ENCODE peak calls at places on chromosomes 12 and 14, in six cellular contexts. E is thoracic aorta, L is bronchial epithelial cell, X is heart right ventricle, B is Panc1, G is GM23248. Z is an unnamed sample.

GRCh38 chr12:15701212-15701611 is 88.0 kb downstream of the EPS8 start:
- DNase-seq in E (no peak), L (peak), X (no peak), B (no peak), G (peak), Z (no peak)

GRCh38 chr14:54108481-54109471 is 152.2 kb upstream of the BMP4 start:
- DNase-seq in E (no peak), L (peak), X (no peak), B (no peak), G (peak), Z (no peak)

GRCh38 chr12:57430117-57430930 is 519 bp downstream of the R3HDM2 start:
- DNase-seq in E (no peak), L (peak), X (peak), B (no peak), G (peak), Z (no peak)

GRCh38 chr14:44895716-44896115 is 66.0 kb downstream of the KLHL28 start:
- DNase-seq in E (no peak), L (peak), X (no peak), B (no peak), G (peak), Z (peak)

GRCh38 chr14:74465335-74465734 is 27.8 kb downstream of the NPC2 start:
- DNase-seq in E (no peak), L (no peak), X (no peak), B (no peak), G (no peak), Z (no peak)

GRCh38 chr12:42156232-42156631 is 11.6 kb upstream of the GXYLT1 start:
- DNase-seq in E (no peak), L (no peak), X (no peak), B (no peak), G (no peak), Z (no peak)

GRCh38 chr14:20988717-20989116 is 1.1 kb upstream of the METTL17 start:
- DNase-seq in E (no peak), L (no peak), X (no peak), B (no peak), G (peak), Z (no peak)

GRCh38 chr12:99131761-99132199 is 486.7 kb downstream of the APAF1 start:
- DNase-seq in E (no peak), L (no peak), X (peak), B (no peak), G (peak), Z (no peak)

GRCh38 chr12:101908395-101908794 is 31.0 kb downstream of the DRAM1 start:
- DNase-seq in E (no peak), L (peak), X (no peak), B (no peak), G (no peak), Z (no peak)

GRCh38 chr14:92917041-92917940 is 5.7 kb upstream of the CHGA start:
- DNase-seq in E (no peak), L (no peak), X (no peak), B (no peak), G (no peak), Z (peak)

GRCh38 chr12:30939234-30939633 is 12.7 kb downstream of the TSPAN11 start:
- DNase-seq in E (no peak), L (no peak), X (no peak), B (no peak), G (no peak), Z (no peak)

GRCh38 chr12:126051611-126052107 is 986.4 kb downstream of the AACS start:
- DNase-seq in E (no peak), L (peak), X (no peak), B (no peak), G (peak), Z (no peak)

GRCh38 chr12:89353823-89354629 is 1.7 kb upstream of the DUSP6 start:
- DNase-seq in E (no peak), L (peak), X (peak), B (no peak), G (peak), Z (peak)

GRCh38 chr12:41514050-41514449 is 325.9 kb downstream of the PDZRN4 start:
- DNase-seq in E (no peak), L (no peak), X (no peak), B (no peak), G (no peak), Z (no peak)

GRCh38 chr14:91911474-91912032 is 35.9 kb downstream of the FBLN5 start:
- DNase-seq in E (no peak), L (peak), X (no peak), B (no peak), G (peak), Z (peak)

GRCh38 chr14:74133833-74134481 is 49.2 kb downstream of the LIN52 start:
- DNase-seq in E (no peak), L (no peak), X (no peak), B (no peak), G (no peak), Z (no peak)

GRCh38 chr12:27709932-27710591 is 570 bp upstream of the MRPS35 start:
- DNase-seq in E (no peak), L (peak), X (no peak), B (peak), G (peak), Z (peak)

GRCh38 chr14:94395900-94396574 is 7.6 kb upstream of the SERPINA1 start:
- DNase-seq in E (no peak), L (no peak), X (no peak), B (no peak), G (no peak), Z (no peak)

GRCh38 chr12:92493816-92494215 is 209.0 kb upstream of the PLEKHG7 start:
- DNase-seq in E (no peak), L (no peak), X (no peak), B (no peak), G (peak), Z (peak)

GRCh38 chr14:100665518-100666032 is 61.1 kb upstream of the DLK1 start:
- DNase-seq in E (no peak), L (peak), X (no peak), B (no peak), G (peak), Z (peak)

GRCh38 chr12:108858399-108859074 is 1.2 kb upstream of the SSH1 start:
- DNase-seq in E (no peak), L (no peak), X (no peak), B (no peak), G (peak), Z (no peak)

GRCh38 chr12:112361271-112361670 is 21.0 kb downstream of the HECTD4 start:
- DNase-seq in E (no peak), L (no peak), X (no peak), B (no peak), G (no peak), Z (no peak)

GRCh38 chr12:101781834-101782543 is 42.7 kb upstream of the SYCP3 start:
- DNase-seq in E (no peak), L (no peak), X (no peak), B (no peak), G (peak), Z (no peak)

GRCh38 chr12:106583578-106584103 is 837 bp downstream of the RFX4 start:
- DNase-seq in E (no peak), L (no peak), X (no peak), B (no peak), G (peak), Z (peak)

GRCh38 chr12:46659844-46660243 is 166.0 kb downstream of the SLC38A4 start:
- DNase-seq in E (no peak), L (no peak), X (no peak), B (no peak), G (peak), Z (no peak)

GRCh38 chr14:33964599-33965317 is 13.9 kb upstream of the EGLN3 start:
- DNase-seq in E (no peak), L (no peak), X (no peak), B (no peak), G (no peak), Z (no peak)

GRCh38 chr14:64792231-64792630 is 87.5 kb downstream of the SPTB start:
- DNase-seq in E (no peak), L (no peak), X (no peak), B (no peak), G (no peak), Z (no peak)

GRCh38 chr12:42804928-42805327 is 215.4 kb upstream of the PRICKLE1 start:
- DNase-seq in E (no peak), L (peak), X (no peak), B (no peak), G (no peak), Z (no peak)

GRCh38 chr12:27952510-27952909 is 20.0 kb downstream of the PTHLH start:
- DNase-seq in E (no peak), L (peak), X (no peak), B (no peak), G (no peak), Z (no peak)

GRCh38 chr14:21092147-21093011 is 6.1 kb downstream of the ZNF219 start:
- DNase-seq in E (no peak), L (peak), X (peak), B (peak), G (peak), Z (peak)

GRCh38 chr12:121801601-121802484 is 2.0 kb upstream of the SETD1B start:
- DNase-seq in E (no peak), L (peak), X (no peak), B (no peak), G (peak), Z (peak)

GRCh38 chr12:110555509-110556406 is 27.4 kb downstream of the PPTC7 start:
- DNase-seq in E (no peak), L (peak), X (no peak), B (no peak), G (peak), Z (peak)

GRCh38 chr12:5456906-5457305 is 25.0 kb downstream of the NTF3 start:
- DNase-seq in E (no peak), L (peak), X (no peak), B (no peak), G (peak), Z (no peak)

GRCh38 chr12:52530905-52531304 is 10.7 kb upstream of the KRT5 start:
- DNase-seq in E (no peak), L (no peak), X (no peak), B (no peak), G (no peak), Z (no peak)

GRCh38 chr14:94897583-94897982 is 127.7 kb upstream of the GSC start:
- DNase-seq in E (no peak), L (no peak), X (no peak), B (no peak), G (no peak), Z (no peak)

GRCh38 chr14:105060751-105061427 is 4.3 kb downstream of the GPR132 start:
- DNase-seq in E (no peak), L (no peak), X (peak), B (no peak), G (no peak), Z (peak)

DNA sequence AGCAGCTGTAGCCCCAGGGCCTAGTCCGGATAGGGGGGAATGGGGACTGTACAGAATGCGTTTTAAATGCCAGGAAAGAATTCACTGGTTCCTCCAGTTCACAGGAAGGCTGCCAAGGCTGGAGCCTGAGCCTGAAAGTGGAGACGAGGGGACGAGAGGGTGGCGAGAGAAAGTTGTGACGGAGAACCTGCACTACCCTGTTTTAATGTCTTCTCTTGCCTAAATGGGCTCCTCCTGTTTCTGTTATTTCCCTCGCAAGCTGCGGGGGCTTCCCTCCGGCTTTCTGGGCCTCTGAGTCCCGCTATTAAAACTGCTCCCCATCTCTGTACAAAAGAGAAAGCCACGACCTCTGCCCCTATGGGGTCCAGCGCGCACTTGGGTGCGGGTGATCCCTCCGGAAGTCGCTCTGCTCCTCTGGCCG is 4.5 kb downstream of the C1QL4 start:
- DNase-seq in E (no peak), L (no peak), X (no peak), B (no peak), G (no peak), Z (no peak)
- H3K4me3 ChIP-seq in E (no peak), L (no peak), X (no peak), B (no peak), G (no peak), Z (no peak)

DNA sequence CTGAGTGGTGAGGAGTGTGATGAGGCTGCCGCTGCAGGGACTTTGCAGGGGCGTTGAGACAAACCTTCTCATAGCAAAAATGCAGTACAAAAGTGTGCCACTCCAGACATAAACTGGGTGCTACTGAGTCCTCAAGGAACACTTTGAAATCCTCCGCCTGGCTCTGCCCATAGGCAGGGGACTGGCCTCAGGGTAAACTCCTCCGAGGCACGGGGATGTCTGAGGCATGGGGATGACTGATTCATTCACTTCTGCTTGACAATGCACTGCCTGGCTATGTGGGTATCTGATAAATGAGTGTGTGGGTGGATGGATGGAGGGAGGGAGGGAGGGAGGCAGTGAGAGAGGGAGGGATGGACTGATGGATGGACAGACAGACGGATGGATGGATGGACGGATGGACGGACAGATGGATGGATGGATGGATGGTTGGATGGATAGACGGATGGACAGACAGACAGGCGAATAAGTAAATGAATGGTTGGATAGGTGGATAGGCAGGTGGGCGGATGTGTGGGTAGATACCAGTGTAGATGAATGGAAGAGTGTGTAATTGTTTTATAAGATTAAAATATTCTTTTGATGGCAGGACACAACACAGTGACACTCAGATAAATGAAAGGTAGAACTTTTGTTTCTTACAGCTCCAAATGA is 2.1 kb upstream of the BDKRB2 start:
- DNase-seq in E (no peak), L (no peak), X (no peak), B (no peak), G (no peak), Z (no peak)
- H3K4me3 ChIP-seq in E (no peak), L (no peak), X (no peak), B (no peak), G (no peak), Z (no peak)

DNA sequence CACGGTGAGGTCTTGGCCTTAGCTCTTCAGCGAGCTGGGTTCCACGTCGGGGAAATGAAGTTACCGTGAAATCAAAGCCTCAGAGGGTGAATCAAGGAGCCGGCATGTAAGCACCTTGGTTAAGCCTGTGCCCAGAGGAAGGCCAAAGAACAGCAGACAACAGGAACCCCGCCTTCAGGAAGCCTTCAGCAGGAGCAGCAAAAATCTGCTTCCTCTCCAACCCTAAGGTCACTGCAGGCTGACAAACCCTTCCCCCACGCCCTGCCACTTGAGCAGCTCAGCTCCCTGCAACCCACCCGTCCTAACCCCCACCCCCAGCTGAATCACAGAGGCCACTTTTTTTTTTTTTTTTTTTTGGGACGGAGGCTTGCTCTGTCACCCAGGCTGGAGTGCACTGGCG is 72.9 kb upstream of the LTA4H start:
- DNase-seq in E (no peak), L (no peak), X (peak), B (no peak), G (no peak), Z (no peak)
- H3K4me3 ChIP-seq in E (no peak), L (no peak), X (no peak), B (no peak), G (no peak), Z (no peak)

GRCh38 chr12:127570387-127570786 is 696.6 kb upstream of the TMEM132C start:
- DNase-seq in E (no peak), L (no peak), X (no peak), B (no peak), G (no peak), Z (no peak)
- H3K4me3 ChIP-seq in E (no peak), L (no peak), X (no peak), B (no peak), G (no peak), Z (no peak)

DNA sequence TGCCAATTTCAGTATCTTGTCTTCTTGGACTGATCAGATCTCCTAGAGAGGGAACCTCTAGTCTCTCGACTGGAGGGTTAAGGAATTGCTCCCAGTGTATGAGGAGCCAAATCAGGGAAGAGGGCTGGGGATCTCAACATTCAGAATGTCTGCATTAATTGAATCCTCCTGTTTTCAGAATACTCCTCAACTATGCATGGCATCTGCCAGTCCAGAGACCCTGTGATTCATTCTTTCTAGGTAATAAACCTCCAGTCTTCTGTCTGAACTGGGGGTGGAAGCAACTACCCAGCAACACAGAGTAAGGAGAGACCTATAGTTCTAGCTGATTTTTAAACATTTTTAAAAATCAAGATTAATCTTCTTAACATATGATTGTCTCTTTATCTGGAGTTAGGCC is 92.7 kb downstream of the AKAP6 start:
- DNase-seq in E (no peak), L (no peak), X (no peak), B (no peak), G (no peak), Z (no peak)
- H3K4me3 ChIP-seq in E (no peak), L (no peak), X (no peak), B (no peak), G (no peak), Z (no peak)

GRCh38 chr14:62667515-62667914 is 377.7 kb downstream of the KCNH5 start:
- DNase-seq in E (no peak), L (no peak), X (no peak), B (no peak), G (no peak), Z (no peak)

GRCh38 chr14:62661818-62662217 is 383.4 kb downstream of the KCNH5 start:
- DNase-seq in E (no peak), L (peak), X (no peak), B (no peak), G (no peak), Z (no peak)

GRCh38 chr14:62657376-62657775 is 387.9 kb downstream of the KCNH5 start:
- DNase-seq in E (no peak), L (no peak), X (no peak), B (no peak), G (no peak), Z (no peak)

GRCh38 chr14:62662811-62663477 is 382.3 kb downstream of the KCNH5 start:
- DNase-seq in E (no peak), L (no peak), X (no peak), B (no peak), G (no peak), Z (no peak)
- H3K4me3 ChIP-seq in E (no peak), L (no peak), X (no peak), B (no peak), G (no peak), Z (no peak)

GRCh38 chr12:114414866-114415524 is 9.1 kb upstream of the TBX5 start:
- DNase-seq in E (no peak), L (no peak), X (no peak), B (no peak), G (peak), Z (peak)

GRCh38 chr12:114416028-114416427 is 10.1 kb upstream of the TBX5 start:
- DNase-seq in E (no peak), L (no peak), X (no peak), B (no peak), G (no peak), Z (no peak)

GRCh38 chr12:114412825-114413749 is 7.1 kb upstream of the TBX5 start:
- DNase-seq in E (no peak), L (no peak), X (no peak), B (no peak), G (peak), Z (peak)

GRCh38 chr12:114415525-114415868 is 9.6 kb upstream of the TBX5 start:
- DNase-seq in E (no peak), L (no peak), X (no peak), B (no peak), G (no peak), Z (no peak)

GRCh38 chr12:114414031-114414865 is 8.3 kb upstream of the TBX5 start:
- DNase-seq in E (no peak), L (no peak), X (no peak), B (no peak), G (peak), Z (peak)
- H3K4me3 ChIP-seq in E (no peak), L (no peak), X (no peak), B (no peak), G (peak), Z (no peak)

DNA sequence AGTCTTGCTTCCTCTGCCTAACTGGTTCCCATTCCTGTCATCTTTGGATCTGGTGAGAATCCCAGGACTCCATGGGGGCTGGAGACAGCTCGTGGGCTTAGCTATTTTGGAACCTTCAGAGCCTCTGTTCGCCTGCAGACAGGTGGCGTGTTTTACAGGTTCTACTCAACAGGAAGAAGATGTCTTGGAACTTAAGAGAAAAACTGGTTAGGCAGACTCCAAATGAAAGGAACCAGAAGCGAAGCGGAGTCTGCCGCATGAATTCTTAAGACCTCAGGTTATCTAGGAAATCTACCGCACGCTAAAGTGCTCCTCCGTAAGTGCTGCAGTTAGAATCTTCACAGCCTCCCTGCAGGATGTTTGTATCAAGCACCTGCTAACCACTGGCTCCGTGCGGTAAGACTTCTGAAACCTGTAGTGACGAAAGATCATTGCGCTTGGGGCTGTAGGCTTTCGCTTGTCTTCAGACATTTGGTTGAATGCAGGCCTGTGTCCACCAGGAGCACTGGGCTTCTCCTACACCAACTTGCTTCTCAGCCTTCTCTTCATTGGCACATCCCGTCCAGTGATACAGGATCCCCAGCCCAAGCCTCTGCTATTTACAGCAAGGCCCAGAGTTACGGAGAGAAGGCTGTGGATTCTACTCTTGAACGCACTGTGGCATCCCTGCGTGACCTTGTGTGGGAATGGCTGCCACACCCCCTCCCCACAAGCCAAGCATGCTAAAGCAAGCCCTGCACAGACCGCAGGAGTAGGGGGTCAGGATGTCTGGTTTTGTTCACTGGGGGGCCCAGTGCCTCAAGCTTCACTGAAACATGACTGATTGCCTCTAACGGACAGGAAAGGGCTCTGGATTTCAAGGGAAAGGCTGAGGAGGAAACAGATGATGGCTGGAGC is 35.0 kb downstream of the ACADS start:
- DNase-seq in E (no peak), L (peak), X (no peak), B (no peak), G (no peak), Z (peak)
- H3K4me3 ChIP-seq in E (no peak), L (no peak), X (no peak), B (no peak), G (no peak), Z (no peak)

GRCh38 chr14:89042021-89042420 is 217.6 kb downstream of the TTC8 start:
- DNase-seq in E (no peak), L (no peak), X (no peak), B (no peak), G (no peak), Z (no peak)
- H3K4me3 ChIP-seq in E (no peak), L (no peak), X (no peak), B (no peak), G (no peak), Z (no peak)